ENCODE peak calls at places on chromosomes 13 and 19, in eight cellular contexts. One of them, this sample, is unnamed.
A peak's percentile ranks its signal among the peaks of the same experiment; 100 is the strongest.

GRCh38 chr19:54248016-54248601 is 5.5 kb upstream of the LILRA6 start:
- DNase-seq in T follicular helper cell: no peak
- DNase-seq in mesothelial cell of epicardium: no peak
- DNase-seq in NCI-H1105: no peak
- DNase-seq in ureter: peak; percentile 47
- DNase-seq in HCEC 1CT: peak; percentile 47
- DNase-seq in lower leg skin: no peak
- DNase-seq in NCI-H510A treated with DMSO at 0.1 percent for 48 hours: no peak
- DNase-seq in this sample: no peak

GRCh38 chr13:33034061-33034460 is 17.8 kb downstream of the KL start:
- DNase-seq in ureter: no peak
- DNase-seq in T follicular helper cell: no peak
- DNase-seq in NCI-H510A treated with DMSO at 0.1 percent for 48 hours: no peak
- DNase-seq in mesothelial cell of epicardium: no peak
- DNase-seq in lower leg skin: no peak
- DNase-seq in HCEC 1CT: no peak
- DNase-seq in NCI-H1105: no peak
- DNase-seq in this sample: no peak

GRCh38 chr19:29497686-29498436 is 27.9 kb upstream of the VSTM2B start:
- DNase-seq in mesothelial cell of epicardium: peak; percentile 16
- DNase-seq in T follicular helper cell: no peak
- DNase-seq in NCI-H510A treated with DMSO at 0.1 percent for 48 hours: no peak
- DNase-seq in ureter: no peak
- DNase-seq in NCI-H1105: no peak
- DNase-seq in lower leg skin: no peak
- DNase-seq in HCEC 1CT: no peak
- DNase-seq in this sample: no peak

GRCh38 chr19:55383789-55384575 is at the start of gene TMEM238:
- DNase-seq in HCEC 1CT: peak; percentile 64
- DNase-seq in NCI-H510A treated with DMSO at 0.1 percent for 48 hours: peak; percentile 54
- DNase-seq in mesothelial cell of epicardium: peak; percentile 70
- DNase-seq in T follicular helper cell: no peak
- DNase-seq in NCI-H1105: peak; percentile 65
- DNase-seq in lower leg skin: peak; percentile 90
- DNase-seq in ureter: peak; percentile 70
- DNase-seq in this sample: no peak

GRCh38 chr13:110561335-110562033 is at the start of gene RAB20:
- DNase-seq in ureter: peak; percentile 93
- DNase-seq in HCEC 1CT: peak; percentile 80
- DNase-seq in NCI-H510A treated with DMSO at 0.1 percent for 48 hours: peak; percentile 61
- DNase-seq in lower leg skin: peak; percentile 97
- DNase-seq in NCI-H1105: peak; percentile 66
- DNase-seq in T follicular helper cell: peak; percentile 48
- DNase-seq in mesothelial cell of epicardium: peak; percentile 77
- DNase-seq in this sample: peak; percentile 90

GRCh38 chr19:20999731-21000352 is 20.6 kb upstream of the ZNF430 start:
- DNase-seq in HCEC 1CT: no peak
- DNase-seq in NCI-H510A treated with DMSO at 0.1 percent for 48 hours: peak; percentile 73
- DNase-seq in ureter: peak; percentile 93
- DNase-seq in mesothelial cell of epicardium: peak; percentile 89
- DNase-seq in T follicular helper cell: peak; percentile 82
- DNase-seq in NCI-H1105: peak; percentile 80
- DNase-seq in lower leg skin: peak; percentile 93
- DNase-seq in this sample: peak; percentile 93

GRCh38 chr13:97205971-97206370 is 16.2 kb upstream of the MBNL2 start:
- DNase-seq in NCI-H1105: no peak
- DNase-seq in lower leg skin: no peak
- DNase-seq in mesothelial cell of epicardium: no peak
- DNase-seq in NCI-H510A treated with DMSO at 0.1 percent for 48 hours: no peak
- DNase-seq in HCEC 1CT: peak; percentile 73
- DNase-seq in ureter: no peak
- DNase-seq in T follicular helper cell: no peak
- DNase-seq in this sample: no peak

GRCh38 chr19:28705008-28705407 is 507.9 kb downstream of the UQCRFS1 start:
- DNase-seq in NCI-H1105: no peak
- DNase-seq in HCEC 1CT: peak; percentile 4
- DNase-seq in lower leg skin: no peak
- DNase-seq in NCI-H510A treated with DMSO at 0.1 percent for 48 hours: no peak
- DNase-seq in ureter: no peak
- DNase-seq in T follicular helper cell: no peak
- DNase-seq in mesothelial cell of epicardium: no peak
- DNase-seq in this sample: no peak

GRCh38 chr13:109941951-109942350 is 155.6 kb upstream of the IRS2 start:
- DNase-seq in ureter: no peak
- DNase-seq in T follicular helper cell: no peak
- DNase-seq in HCEC 1CT: peak; percentile 66
- DNase-seq in mesothelial cell of epicardium: no peak
- DNase-seq in lower leg skin: no peak
- DNase-seq in NCI-H1105: no peak
- DNase-seq in NCI-H510A treated with DMSO at 0.1 percent for 48 hours: no peak
- DNase-seq in this sample: no peak

GRCh38 chr13:111382877-111383276 is 62.4 kb downstream of the TEX29 start:
- DNase-seq in lower leg skin: no peak
- DNase-seq in T follicular helper cell: no peak
- DNase-seq in NCI-H1105: no peak
- DNase-seq in HCEC 1CT: no peak
- DNase-seq in mesothelial cell of epicardium: no peak
- DNase-seq in ureter: no peak
- DNase-seq in NCI-H510A treated with DMSO at 0.1 percent for 48 hours: no peak
- DNase-seq in this sample: peak; percentile 59

GRCh38 chr13:26529441-26529840 is 28.0 kb upstream of the WASF3 start:
- DNase-seq in NCI-H1105: no peak
- DNase-seq in ureter: no peak
- DNase-seq in lower leg skin: no peak
- DNase-seq in T follicular helper cell: no peak
- DNase-seq in HCEC 1CT: peak; percentile 51
- DNase-seq in mesothelial cell of epicardium: peak; percentile 78
- DNase-seq in NCI-H510A treated with DMSO at 0.1 percent for 48 hours: no peak
- DNase-seq in this sample: no peak

GRCh38 chr19:10780368-10780767 is 55.6 kb downstream of the TMED1 start:
- DNase-seq in NCI-H1105: no peak
- DNase-seq in lower leg skin: no peak
- DNase-seq in ureter: no peak
- DNase-seq in HCEC 1CT: peak; percentile 68
- DNase-seq in mesothelial cell of epicardium: no peak
- DNase-seq in T follicular helper cell: no peak
- DNase-seq in NCI-H510A treated with DMSO at 0.1 percent for 48 hours: no peak
- DNase-seq in this sample: no peak

GRCh38 chr19:4058696-4059492 is 7.8 kb downstream of the ZBTB7A start:
- DNase-seq in ureter: no peak
- DNase-seq in HCEC 1CT: no peak
- DNase-seq in NCI-H510A treated with DMSO at 0.1 percent for 48 hours: no peak
- DNase-seq in T follicular helper cell: no peak
- DNase-seq in NCI-H1105: no peak
- DNase-seq in lower leg skin: peak; percentile 91
- DNase-seq in mesothelial cell of epicardium: no peak
- DNase-seq in this sample: no peak

GRCh38 chr13:25447396-25447795 is 75.6 kb downstream of the ATP8A2 start:
- DNase-seq in lower leg skin: no peak
- DNase-seq in ureter: no peak
- DNase-seq in mesothelial cell of epicardium: no peak
- DNase-seq in NCI-H510A treated with DMSO at 0.1 percent for 48 hours: no peak
- DNase-seq in T follicular helper cell: no peak
- DNase-seq in HCEC 1CT: no peak
- DNase-seq in NCI-H1105: no peak
- DNase-seq in this sample: no peak

GRCh38 chr19:39890755-39891551 is 43.5 kb downstream of the FCGBP start:
- DNase-seq in NCI-H1105: no peak
- DNase-seq in lower leg skin: peak; percentile 79
- DNase-seq in HCEC 1CT: no peak
- DNase-seq in ureter: no peak
- DNase-seq in T follicular helper cell: no peak
- DNase-seq in NCI-H510A treated with DMSO at 0.1 percent for 48 hours: no peak
- DNase-seq in mesothelial cell of epicardium: no peak
- DNase-seq in this sample: no peak

GRCh38 chr19:16067205-16067938 is 8.9 kb upstream of the TPM4 start:
- DNase-seq in mesothelial cell of epicardium: no peak
- DNase-seq in ureter: peak; percentile 91
- DNase-seq in lower leg skin: peak; percentile 94
- DNase-seq in NCI-H1105: no peak
- DNase-seq in HCEC 1CT: peak; percentile 97
- DNase-seq in T follicular helper cell: no peak
- DNase-seq in NCI-H510A treated with DMSO at 0.1 percent for 48 hours: no peak
- DNase-seq in this sample: no peak

GRCh38 chr19:46413262-46414031 is at the start of gene CCDC8:
- DNase-seq in T follicular helper cell: no peak
- DNase-seq in HCEC 1CT: peak; percentile 33
- DNase-seq in NCI-H1105: peak; percentile 95
- DNase-seq in ureter: peak; percentile 86
- DNase-seq in lower leg skin: peak; percentile 90
- DNase-seq in mesothelial cell of epicardium: peak; percentile 88
- DNase-seq in NCI-H510A treated with DMSO at 0.1 percent for 48 hours: peak; percentile 90
- DNase-seq in this sample: peak; percentile 97

GRCh38 chr19:48617146-48617937 is 1.6 kb downstream of the RPL18 start:
- DNase-seq in ureter: no peak
- DNase-seq in NCI-H1105: no peak
- DNase-seq in lower leg skin: no peak
- DNase-seq in T follicular helper cell: no peak
- DNase-seq in mesothelial cell of epicardium: no peak
- DNase-seq in HCEC 1CT: no peak
- DNase-seq in NCI-H510A treated with DMSO at 0.1 percent for 48 hours: no peak
- DNase-seq in this sample: no peak

GRCh38 chr13:113835461-113836274 is 28.2 kb downstream of the GAS6 start:
- DNase-seq in lower leg skin: no peak
- DNase-seq in mesothelial cell of epicardium: no peak
- DNase-seq in ureter: no peak
- DNase-seq in NCI-H510A treated with DMSO at 0.1 percent for 48 hours: peak; percentile 62
- DNase-seq in T follicular helper cell: no peak
- DNase-seq in HCEC 1CT: peak; percentile 82
- DNase-seq in NCI-H1105: no peak
- DNase-seq in this sample: no peak

This sample was measured in osteocyte.